ENCODE peak calls at places on chromosomes 6 and 20, in six cellular contexts. One of them, this sample, is unnamed.

GRCh38 chr20:23926941-23927872 is 47.7 kb upstream of the CST5 start:
- DNase-seq in psoas muscle: no peak
- DNase-seq in uterus: no peak
- DNase-seq in Panc1: no peak
- DNase-seq in GM23338: no peak
- DNase-seq in ascending aorta: no peak
- DNase-seq in this sample: no peak

GRCh38 chr20:57475388-57476072 is 49.4 kb downstream of the CTCFL start:
- DNase-seq in psoas muscle: no peak
- DNase-seq in uterus: peak; percentile 12
- DNase-seq in Panc1: no peak
- DNase-seq in GM23338: no peak
- DNase-seq in ascending aorta: peak; percentile 44
- DNase-seq in this sample: no peak

GRCh38 chr6:72739368-72739779 is 117.5 kb downstream of the KCNQ5 start:
- DNase-seq in psoas muscle: no peak
- DNase-seq in uterus: no peak
- DNase-seq in Panc1: no peak
- DNase-seq in GM23338: no peak
- DNase-seq in ascending aorta: no peak
- DNase-seq in this sample: peak; percentile 52

GRCh38 chr6:49539102-49539501 is 11.4 kb upstream of the C6orf141 start:
- DNase-seq in psoas muscle: no peak
- DNase-seq in uterus: no peak
- DNase-seq in Panc1: no peak
- DNase-seq in GM23338: no peak
- DNase-seq in ascending aorta: no peak
- DNase-seq in this sample: no peak

GRCh38 chr6:47592466-47592865 is 105.9 kb upstream of the ADGRF4 start:
- DNase-seq in psoas muscle: no peak
- DNase-seq in uterus: no peak
- DNase-seq in Panc1: no peak
- DNase-seq in GM23338: peak; percentile 54
- DNase-seq in ascending aorta: no peak
- DNase-seq in this sample: no peak

GRCh38 chr6:149897855-149898744 is at the start of gene RAET1E:
- DNase-seq in psoas muscle: no peak
- DNase-seq in uterus: no peak
- DNase-seq in Panc1: no peak
- DNase-seq in GM23338: peak; percentile 30
- DNase-seq in ascending aorta: no peak
- DNase-seq in this sample: no peak

GRCh38 chr20:5504061-5504739 is 187.4 kb upstream of the PROKR2 start:
- DNase-seq in psoas muscle: peak; percentile 61
- DNase-seq in uterus: peak; percentile 22
- DNase-seq in Panc1: no peak
- DNase-seq in GM23338: peak; percentile 43
- DNase-seq in ascending aorta: peak; percentile 70
- DNase-seq in this sample: no peak

GRCh38 chr20:53028337-53029007 is 56.3 kb downstream of the TSHZ2 start:
- DNase-seq in psoas muscle: no peak
- DNase-seq in uterus: no peak
- DNase-seq in Panc1: no peak
- DNase-seq in GM23338: no peak
- DNase-seq in ascending aorta: no peak
- DNase-seq in this sample: no peak

GRCh38 chr6:3419624-3420272 is 37.1 kb downstream of the SLC22A23 start:
- DNase-seq in psoas muscle: no peak
- DNase-seq in uterus: no peak
- DNase-seq in Panc1: no peak
- DNase-seq in GM23338: no peak
- DNase-seq in ascending aorta: no peak
- DNase-seq in this sample: no peak

GRCh38 chr6:132812756-132813172 is 1.6 kb upstream of the RPS12 start:
- DNase-seq in psoas muscle: no peak
- DNase-seq in uterus: no peak
- DNase-seq in Panc1: no peak
- DNase-seq in GM23338: peak; percentile 20
- DNase-seq in ascending aorta: no peak
- DNase-seq in this sample: no peak

GRCh38 chr6:132060591-132060990 is 109.4 kb upstream of the CCN2 start:
- DNase-seq in psoas muscle: no peak
- DNase-seq in uterus: no peak
- DNase-seq in Panc1: peak; percentile 60
- DNase-seq in GM23338: no peak
- DNase-seq in ascending aorta: no peak
- DNase-seq in this sample: no peak

GRCh38 chr6:89997456-89998445 is 103.5 kb downstream of the GJA10 start:
- DNase-seq in psoas muscle: peak; percentile 19
- DNase-seq in uterus: no peak
- DNase-seq in Panc1: no peak
- DNase-seq in GM23338: no peak
- DNase-seq in ascending aorta: peak; percentile 82
- DNase-seq in this sample: no peak

GRCh38 chr20:37932919-37933318 is 30.0 kb downstream of the VSTM2L start:
- DNase-seq in psoas muscle: no peak
- DNase-seq in uterus: no peak
- DNase-seq in Panc1: no peak
- DNase-seq in GM23338: no peak
- DNase-seq in ascending aorta: no peak
- DNase-seq in this sample: no peak

GRCh38 chr20:58868795-58869194 is 16.3 kb downstream of the GNAS start:
- DNase-seq in psoas muscle: no peak
- DNase-seq in uterus: no peak
- DNase-seq in Panc1: no peak
- DNase-seq in GM23338: peak; percentile 57
- DNase-seq in ascending aorta: no peak
- DNase-seq in this sample: no peak
- TF ChIP-seq CTCF in psoas muscle: peak; percentile 33
- TF ChIP-seq CTCF in uterus: no peak
- TF ChIP-seq CTCF in Panc1: peak; percentile 75
- TF ChIP-seq CTCF in GM23338: peak; percentile 54
- TF ChIP-seq CTCF in ascending aorta: no peak
- TF ChIP-seq CTCF in this sample: peak; percentile 29

DNA sequence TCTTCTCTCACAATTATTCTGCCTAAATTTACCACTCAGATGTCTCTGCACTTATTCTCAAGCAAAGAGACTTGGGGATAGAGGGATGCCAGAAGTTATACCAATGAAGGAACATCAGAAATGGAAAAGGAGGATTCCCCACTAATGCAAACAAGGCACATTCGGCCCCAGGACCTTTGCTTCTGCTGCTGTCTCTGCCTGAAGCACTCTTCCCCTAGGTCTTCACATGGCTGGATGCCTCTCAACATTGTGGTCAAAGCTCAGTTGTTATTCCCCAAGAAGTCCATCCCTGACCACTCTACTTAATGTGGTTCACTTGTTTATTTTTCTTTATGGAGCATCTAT is 508.7 kb downstream of the DOK5 start:
- DNase-seq in psoas muscle: no peak
- DNase-seq in uterus: no peak
- DNase-seq in Panc1: no peak
- DNase-seq in GM23338: no peak
- DNase-seq in ascending aorta: no peak
- DNase-seq in this sample: peak; percentile 2
- H3K4me3 ChIP-seq in psoas muscle: no peak overlapping the region
- H3K4me3 ChIP-seq in uterus: no peak overlapping the region
- H3K4me3 ChIP-seq in Panc1: no peak overlapping the region
- H3K4me3 ChIP-seq in GM23338: no peak overlapping the region
- H3K4me3 ChIP-seq in ascending aorta: no peak overlapping the region
- H3K4me3 ChIP-seq in this sample: no peak overlapping the region

GRCh38 chr6:158595223-158595622 is 35.3 kb downstream of the TMEM181 start:
- DNase-seq in psoas muscle: no peak
- DNase-seq in uterus: no peak
- DNase-seq in Panc1: no peak
- DNase-seq in GM23338: no peak
- DNase-seq in ascending aorta: no peak
- DNase-seq in this sample: no peak

GRCh38 chr6:158599635-158600034 is 39.7 kb downstream of the TMEM181 start:
- DNase-seq in psoas muscle: no peak
- DNase-seq in uterus: no peak
- DNase-seq in Panc1: no peak
- DNase-seq in GM23338: peak; percentile 28
- DNase-seq in ascending aorta: no peak
- DNase-seq in this sample: no peak

GRCh38 chr6:158593670-158594069 is 33.8 kb downstream of the TMEM181 start:
- DNase-seq in psoas muscle: no peak
- DNase-seq in uterus: no peak
- DNase-seq in Panc1: no peak
- DNase-seq in GM23338: no peak
- DNase-seq in ascending aorta: no peak
- DNase-seq in this sample: no peak

GRCh38 chr6:158596861-158597260 is 37.0 kb downstream of the TMEM181 start:
- DNase-seq in psoas muscle: no peak
- DNase-seq in uterus: no peak
- DNase-seq in Panc1: no peak
- DNase-seq in GM23338: no peak
- DNase-seq in ascending aorta: no peak
- DNase-seq in this sample: no peak

GRCh38 chr6:158597565-158597964 is 37.7 kb downstream of the TMEM181 start:
- DNase-seq in psoas muscle: no peak
- DNase-seq in uterus: no peak
- DNase-seq in Panc1: no peak
- DNase-seq in GM23338: no peak
- DNase-seq in ascending aorta: no peak
- DNase-seq in this sample: no peak
- H3K36me3 ChIP-seq in psoas muscle: peaks cover 58% of the 10 kb centered on the region
- H3K36me3 ChIP-seq in uterus: no peaks in the 10 kb centered on the region
- H3K36me3 ChIP-seq in Panc1: peaks cover 13% of the 10 kb centered on the region
- H3K36me3 ChIP-seq in GM23338: peaks cover 8% of the 10 kb centered on the region
- H3K36me3 ChIP-seq in ascending aorta: peaks cover 31% of the 10 kb centered on the region
- H3K36me3 ChIP-seq in this sample: peaks cover 8% of the 10 kb centered on the region

DNA sequence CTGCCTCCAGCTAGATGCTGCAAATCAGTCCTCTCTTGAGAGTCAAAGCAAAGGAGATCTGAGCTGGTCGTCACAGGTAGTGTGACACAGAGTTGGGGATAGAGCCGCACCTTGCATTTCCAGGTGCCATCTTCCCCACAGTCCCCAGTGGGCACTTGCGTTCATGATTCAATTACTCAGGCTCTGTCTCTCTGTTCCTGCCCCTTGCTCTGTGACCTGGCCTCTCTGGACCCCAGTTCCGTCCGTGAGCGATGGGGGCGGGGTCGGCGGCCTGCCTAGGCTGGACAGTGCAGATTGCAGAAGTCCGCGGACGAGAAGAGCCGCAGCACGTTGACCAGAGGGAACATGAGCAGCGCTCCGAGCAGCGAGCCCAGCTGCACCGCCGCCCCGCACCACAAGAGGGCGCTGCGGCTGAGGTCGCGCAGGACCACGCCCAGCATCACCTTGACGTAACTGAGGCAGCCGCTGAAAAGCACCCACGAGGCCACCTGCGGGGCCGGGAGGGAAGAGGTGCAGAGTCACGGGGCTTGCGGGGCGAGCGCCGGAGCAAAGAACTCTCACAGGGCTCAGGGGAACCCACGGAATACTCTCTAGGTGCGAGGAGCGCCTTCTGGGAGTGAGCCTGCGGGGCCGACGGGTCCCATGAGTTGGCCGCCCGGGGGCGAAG is 7.4 kb downstream of the SLC52A3 start:
- DNase-seq in psoas muscle: no peak
- DNase-seq in uterus: no peak
- DNase-seq in Panc1: no peak
- DNase-seq in GM23338: peak; percentile 79
- DNase-seq in ascending aorta: no peak
- DNase-seq in this sample: peak; percentile 59
- TF ChIP-seq CTCF in psoas muscle: peak; percentile 45
- TF ChIP-seq CTCF in uterus: no peak
- TF ChIP-seq CTCF in Panc1: peak; percentile 95
- TF ChIP-seq CTCF in GM23338: peak; percentile 96
- TF ChIP-seq CTCF in ascending aorta: peak; percentile 30
- TF ChIP-seq CTCF in this sample: peak; percentile 81

GRCh38 chr6:166498228-166498627 is 88.2 kb downstream of the RAMACL start:
- DNase-seq in psoas muscle: no peak
- DNase-seq in uterus: no peak
- DNase-seq in Panc1: no peak
- DNase-seq in GM23338: no peak
- DNase-seq in ascending aorta: no peak
- DNase-seq in this sample: no peak

GRCh38 chr6:166501246-166501645 is 85.2 kb downstream of the RAMACL start:
- DNase-seq in psoas muscle: no peak
- DNase-seq in uterus: no peak
- DNase-seq in Panc1: no peak
- DNase-seq in GM23338: no peak
- DNase-seq in ascending aorta: no peak
- DNase-seq in this sample: no peak

GRCh38 chr6:166499350-166500163 is 86.9 kb downstream of the RAMACL start:
- DNase-seq in psoas muscle: no peak
- DNase-seq in uterus: no peak
- DNase-seq in Panc1: no peak
- DNase-seq in GM23338: no peak
- DNase-seq in ascending aorta: no peak
- DNase-seq in this sample: peak; percentile 23

GRCh38 chr6:166498661-166499349 is 87.7 kb downstream of the RAMACL start:
- DNase-seq in psoas muscle: no peak
- DNase-seq in uterus: no peak
- DNase-seq in Panc1: no peak
- DNase-seq in GM23338: no peak
- DNase-seq in ascending aorta: no peak
- DNase-seq in this sample: no peak

DNA sequence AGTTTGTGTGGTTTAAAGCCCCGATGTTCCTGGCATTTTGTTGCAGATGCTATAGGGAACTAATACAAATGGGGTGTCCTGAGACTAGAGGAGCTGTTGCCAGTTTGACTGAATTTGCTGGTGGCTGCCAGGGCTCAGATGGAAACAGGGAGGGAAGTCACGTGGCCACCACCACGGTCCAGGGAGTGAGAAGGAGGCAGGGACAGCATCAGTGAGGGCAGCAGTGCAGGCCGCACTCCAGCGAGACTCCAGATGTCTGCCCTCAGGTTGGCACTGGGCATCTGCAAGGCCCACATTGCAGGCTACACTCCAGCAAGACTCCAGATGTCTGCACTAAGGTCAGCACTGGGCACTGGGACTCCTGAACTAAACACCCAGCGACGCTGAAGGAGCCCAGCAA is 86.2 kb downstream of the RAMACL start:
- DNase-seq in psoas muscle: no peak
- DNase-seq in uterus: no peak
- DNase-seq in Panc1: no peak
- DNase-seq in GM23338: no peak
- DNase-seq in ascending aorta: no peak
- DNase-seq in this sample: no peak
- H3K4me3 ChIP-seq in psoas muscle: no peak overlapping the region
- H3K4me3 ChIP-seq in uterus: no peak overlapping the region
- H3K4me3 ChIP-seq in Panc1: no peak overlapping the region
- H3K4me3 ChIP-seq in GM23338: no peak overlapping the region
- H3K4me3 ChIP-seq in ascending aorta: no peak overlapping the region
- H3K4me3 ChIP-seq in this sample: no peak overlapping the region

GRCh38 chr6:39915866-39916265 is 18.4 kb downstream of the MOCS1 start:
- DNase-seq in psoas muscle: no peak
- DNase-seq in uterus: no peak
- DNase-seq in Panc1: no peak
- DNase-seq in GM23338: no peak
- DNase-seq in ascending aorta: peak; percentile 56
- DNase-seq in this sample: no peak
- H3K36me3 ChIP-seq in psoas muscle: peaks cover 98% of the 10 kb centered on the region
- H3K36me3 ChIP-seq in uterus: no peaks in the 10 kb centered on the region
- H3K36me3 ChIP-seq in Panc1: no peaks in the 10 kb centered on the region
- H3K36me3 ChIP-seq in GM23338: peaks cover 6% of the 10 kb centered on the region
- H3K36me3 ChIP-seq in ascending aorta: peaks cover 74% of the 10 kb centered on the region
- H3K36me3 ChIP-seq in this sample: no peaks in the 10 kb centered on the region